ENCODE peak calls at places on chromosomes 6 and 20, in nine cellular contexts. X, P, J, L, R, S, A, O and I are unnamed samples.

GRCh38 chr6:82408952-82409421 is 45.4 kb downstream of the TPBG start:
- DNase-seq in X (no peak), A (no peak), R (no peak), O (no peak), P (no peak), J (no peak), L (no peak), S (no peak), I (peak; percentile 58)

GRCh38 chr6:83518946-83519489 is 6.7 kb downstream of the PRSS35 start:
- DNase-seq in J (no peak), O (no peak), P (no peak), R (no peak), A (no peak), X (no peak), L (no peak), S (no peak), I (peak; percentile 47)

GRCh38 chr6:69774740-69775350 is 22.0 kb downstream of the LMBRD1 start:
- DNase-seq in L (no peak), A (no peak), O (no peak), J (no peak), X (no peak), S (no peak), P (no peak), R (no peak), I (no peak)

GRCh38 chr6:31355540-31355988 is 1.4 kb downstream of the HLA-B start:
- DNase-seq in O (no peak), S (no peak), P (no peak), J (no peak), L (no peak), A (no peak), X (no peak), R (no peak), I (no peak)

GRCh38 chr6:31750411-31751022 is 10.7 kb downstream of the MSH5 start:
- DNase-seq in P (no peak), J (no peak), A (no peak), O (no peak), L (no peak), R (no peak), S (no peak), X (no peak), I (no peak)

GRCh38 chr6:37819177-37819801 is at the start of gene ZFAND3:
- DNase-seq in P (peak; percentile 99), L (peak; percentile 97), R (peak; percentile 99), A (peak; percentile 93), J (peak; percentile 98), X (peak; percentile 98), S (peak; percentile 95), O (peak; percentile 72), I (peak; percentile 97)

GRCh38 chr6:119196732-119197131 is 118.3 kb upstream of the FAM184A start:
- DNase-seq in X (no peak), L (no peak), P (no peak), R (no peak), O (no peak), A (no peak), S (no peak), J (no peak), I (no peak)

GRCh38 chr6:145704153-145704781 is 31.1 kb downstream of the EPM2A start:
- DNase-seq in J (no peak), O (no peak), P (peak; percentile 25), A (no peak), X (no peak), L (no peak), S (no peak), R (no peak), I (no peak)

GRCh38 chr6:169556758-169557505 is 144.9 kb downstream of the WDR27 start:
- DNase-seq in L (no peak), R (no peak), O (no peak), X (no peak), A (no peak), J (no peak), P (no peak), S (no peak), I (no peak)

GRCh38 chr6:169623975-169624374 is 77.9 kb downstream of the WDR27 start:
- DNase-seq in R (no peak), O (no peak), X (no peak), J (no peak), S (no peak), L (no peak), P (no peak), A (no peak), I (no peak)

GRCh38 chr6:24922174-24922573 is 13.6 kb downstream of the RIPOR2 start:
- DNase-seq in P (no peak), A (no peak), J (no peak), R (no peak), O (no peak), X (no peak), L (no peak), S (no peak), I (no peak)

GRCh38 chr6:63352587-63353281 is 33.0 kb upstream of the LGSN start:
- DNase-seq in J (no peak), A (no peak), O (no peak), L (peak; percentile 39), S (no peak), P (peak; percentile 43), X (peak; percentile 55), R (no peak), I (peak; percentile 23)

GRCh38 chr6:704037-704436 is 11.1 kb upstream of the EXOC2 start:
- DNase-seq in J (no peak), P (no peak), A (no peak), R (no peak), S (no peak), L (no peak), X (no peak), O (no peak), I (peak; percentile 81)

GRCh38 chr20:57399587-57400261 is 8.5 kb downstream of the RBM38 start:
- DNase-seq in S (no peak), O (no peak), L (no peak), P (no peak), J (peak; percentile 67), R (peak; percentile 81), A (no peak), X (no peak), I (no peak)

GRCh38 chr6:34610819-34611477 is 54.8 kb upstream of the SPDEF start:
- DNase-seq in J (no peak), S (no peak), R (no peak), A (no peak), O (no peak), L (no peak), P (no peak), X (no peak), I (peak; percentile 91)

GRCh38 chr6:53124131-53124800 is 24.4 kb downstream of the GCM1 start:
- DNase-seq in S (no peak), A (no peak), X (no peak), R (no peak), O (no peak), J (no peak), P (no peak), L (no peak), I (no peak)

GRCh38 chr20:2751347-2751867 is 49.0 kb downstream of the CPXM1 start:
- DNase-seq in O (no peak), A (no peak), J (no peak), S (no peak), L (no peak), X (no peak), R (no peak), P (peak; percentile 44), I (no peak)

GRCh38 chr20:37120497-37120896 is 24.7 kb upstream of the RBL1 start:
- DNase-seq in X (no peak), P (no peak), L (no peak), R (no peak), S (no peak), O (no peak), A (no peak), J (no peak), I (no peak)

GRCh38 chr6:38149526-38149925 is 330.0 kb downstream of the ZFAND3 start:
- DNase-seq in R (no peak), P (no peak), X (no peak), A (no peak), O (no peak), S (no peak), L (no peak), J (no peak), I (peak; percentile 81)

GRCh38 chr6:51529240-51529639 is 558.2 kb downstream of the PKHD1 start:
- DNase-seq in A (no peak), J (no peak), L (no peak), P (no peak), O (no peak), S (no peak), R (no peak), X (no peak), I (no peak)